ENCODE peak calls at places on chromosomes 13 and 19, in six cellular contexts. One of them, this sample, is unnamed.
A peak's percentile ranks its signal among the peaks of the same experiment; 100 is the strongest.

GRCh38 chr19:45863840-45864628 is at the start of gene FOXA3:
- DNase-seq in neural progenitor cell: peak; percentile 88
- DNase-seq in IMR-90: peak; percentile 17
- DNase-seq in thoracic aorta: no peak
- DNase-seq in upper lobe of left lung: peak; percentile 93
- DNase-seq in AG04450: no peak
- DNase-seq in this sample: peak; percentile 41

GRCh38 chr13:99311137-99311536 is 3.9 kb upstream of the GPR183 start:
- DNase-seq in neural progenitor cell: no peak
- DNase-seq in IMR-90: peak; percentile 49
- DNase-seq in thoracic aorta: no peak
- DNase-seq in upper lobe of left lung: no peak
- DNase-seq in AG04450: no peak
- DNase-seq in this sample: no peak

GRCh38 chr19:1086618-1087017 is 8.6 kb downstream of the POLR2E start:
- DNase-seq in neural progenitor cell: no peak
- DNase-seq in IMR-90: no peak
- DNase-seq in thoracic aorta: no peak
- DNase-seq in upper lobe of left lung: peak; percentile 69
- DNase-seq in AG04450: no peak
- DNase-seq in this sample: no peak

GRCh38 chr19:45955905-45956608 is 17.6 kb downstream of the NOVA2 start:
- DNase-seq in neural progenitor cell: no peak
- DNase-seq in IMR-90: peak; percentile 7
- DNase-seq in thoracic aorta: no peak
- DNase-seq in upper lobe of left lung: no peak
- DNase-seq in AG04450: no peak
- DNase-seq in this sample: no peak

GRCh38 chr13:20714563-20715339 is 11.3 kb downstream of the IL17D start:
- DNase-seq in neural progenitor cell: no peak
- DNase-seq in IMR-90: peak; percentile 49
- DNase-seq in thoracic aorta: no peak
- DNase-seq in upper lobe of left lung: peak; percentile 46
- DNase-seq in AG04450: peak; percentile 24
- DNase-seq in this sample: no peak

GRCh38 chr19:12597594-12597993 is 13.0 kb downstream of the ZNF490 start:
- DNase-seq in neural progenitor cell: no peak
- DNase-seq in IMR-90: no peak
- DNase-seq in thoracic aorta: no peak
- DNase-seq in upper lobe of left lung: no peak
- DNase-seq in AG04450: no peak
- DNase-seq in this sample: no peak

GRCh38 chr13:20461481-20461859 is 64.2 kb downstream of the CRYL1 start:
- DNase-seq in neural progenitor cell: no peak
- DNase-seq in IMR-90: peak; percentile 49
- DNase-seq in thoracic aorta: no peak
- DNase-seq in upper lobe of left lung: no peak
- DNase-seq in AG04450: no peak
- DNase-seq in this sample: no peak

GRCh38 chr13:75896271-75896670 is 260.1 kb downstream of the LMO7 start:
- DNase-seq in neural progenitor cell: no peak
- DNase-seq in IMR-90: peak; percentile 3
- DNase-seq in thoracic aorta: no peak
- DNase-seq in upper lobe of left lung: no peak
- DNase-seq in AG04450: no peak
- DNase-seq in this sample: no peak

GRCh38 chr19:44658069-44658727 is 13.1 kb upstream of the CEACAM19 start:
- DNase-seq in neural progenitor cell: no peak
- DNase-seq in IMR-90: no peak
- DNase-seq in thoracic aorta: no peak
- DNase-seq in upper lobe of left lung: no peak
- DNase-seq in AG04450: no peak
- DNase-seq in this sample: no peak

GRCh38 chr19:19098703-19099632 is 35.2 kb downstream of the SLC25A42 start:
- DNase-seq in neural progenitor cell: no peak
- DNase-seq in IMR-90: no peak
- DNase-seq in thoracic aorta: no peak
- DNase-seq in upper lobe of left lung: no peak
- DNase-seq in AG04450: no peak
- DNase-seq in this sample: no peak

DNA sequence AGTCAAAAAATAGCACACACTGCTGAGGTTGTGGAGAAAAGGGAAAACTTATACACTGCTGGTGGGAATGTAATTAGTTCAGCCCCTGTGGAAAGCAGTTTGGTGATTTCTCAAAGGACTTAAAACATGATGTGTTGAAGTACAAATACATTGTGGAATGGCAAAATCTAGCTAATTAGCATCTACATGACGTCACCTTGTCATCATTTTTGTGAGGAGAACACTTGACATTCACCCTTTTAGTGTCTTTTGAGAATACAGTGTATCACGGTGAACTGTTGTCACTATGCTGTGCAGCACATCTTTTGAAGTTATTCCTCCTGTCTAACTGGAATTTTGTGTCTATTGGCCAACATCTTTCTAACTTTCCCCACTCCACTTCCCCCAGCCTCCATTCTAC is 5.6 kb downstream of the OR7A10 start:
- DNase-seq in neural progenitor cell: no peak
- DNase-seq in IMR-90: no peak
- DNase-seq in thoracic aorta: no peak
- DNase-seq in upper lobe of left lung: no peak
- DNase-seq in AG04450: no peak
- DNase-seq in this sample: no peak
- H3K9me3 ChIP-seq in neural progenitor cell: peaks cover 7% of the 10 kb centered on the region
- H3K9me3 ChIP-seq in IMR-90: peaks cover 3% of the 10 kb centered on the region
- H3K9me3 ChIP-seq in thoracic aorta: no peaks in the 10 kb centered on the region
- H3K9me3 ChIP-seq in upper lobe of left lung: no peaks in the 10 kb centered on the region
- H3K9me3 ChIP-seq in AG04450: no peaks in the 10 kb centered on the region
- H3K9me3 ChIP-seq in this sample: no peaks in the 10 kb centered on the region

GRCh38 chr19:7533281-7533819 is 2.2 kb upstream of the PNPLA6 start:
- DNase-seq in neural progenitor cell: peak; percentile 35
- DNase-seq in IMR-90: peak; percentile 28
- DNase-seq in thoracic aorta: no peak
- DNase-seq in upper lobe of left lung: peak; percentile 91
- DNase-seq in AG04450: no peak
- DNase-seq in this sample: no peak
- H3K27ac ChIP-seq in neural progenitor cell: peak overlapping the region; percentile 42
- H3K27ac ChIP-seq in IMR-90: peak overlapping the region; percentile 95
- H3K27ac ChIP-seq in thoracic aorta: peak overlapping the region; percentile 85
- H3K27ac ChIP-seq in upper lobe of left lung: peak overlapping the region; percentile 98
- H3K27ac ChIP-seq in AG04450: peak overlapping the region; percentile 52
- H3K27ac ChIP-seq in this sample: peak overlapping the region; percentile 77

GRCh38 chr13:101919541-101920306 is 467.2 kb downstream of the ITGBL1 start:
- DNase-seq in neural progenitor cell: peak; percentile 83
- DNase-seq in IMR-90: peak; percentile 10
- DNase-seq in thoracic aorta: no peak
- DNase-seq in upper lobe of left lung: peak; percentile 33
- DNase-seq in AG04450: no peak
- DNase-seq in this sample: no peak
- H3K27me3 ChIP-seq in neural progenitor cell: peaks cover 78% of the 10 kb centered on the region
- H3K27me3 ChIP-seq in IMR-90: peaks cover 38% of the 10 kb centered on the region
- H3K27me3 ChIP-seq in thoracic aorta: no peaks in the 10 kb centered on the region
- H3K27me3 ChIP-seq in upper lobe of left lung: no peaks in the 10 kb centered on the region
- H3K27me3 ChIP-seq in AG04450: peaks cover 27% of the 10 kb centered on the region
- H3K27me3 ChIP-seq in this sample: peaks cover 22% of the 10 kb centered on the region

DNA sequence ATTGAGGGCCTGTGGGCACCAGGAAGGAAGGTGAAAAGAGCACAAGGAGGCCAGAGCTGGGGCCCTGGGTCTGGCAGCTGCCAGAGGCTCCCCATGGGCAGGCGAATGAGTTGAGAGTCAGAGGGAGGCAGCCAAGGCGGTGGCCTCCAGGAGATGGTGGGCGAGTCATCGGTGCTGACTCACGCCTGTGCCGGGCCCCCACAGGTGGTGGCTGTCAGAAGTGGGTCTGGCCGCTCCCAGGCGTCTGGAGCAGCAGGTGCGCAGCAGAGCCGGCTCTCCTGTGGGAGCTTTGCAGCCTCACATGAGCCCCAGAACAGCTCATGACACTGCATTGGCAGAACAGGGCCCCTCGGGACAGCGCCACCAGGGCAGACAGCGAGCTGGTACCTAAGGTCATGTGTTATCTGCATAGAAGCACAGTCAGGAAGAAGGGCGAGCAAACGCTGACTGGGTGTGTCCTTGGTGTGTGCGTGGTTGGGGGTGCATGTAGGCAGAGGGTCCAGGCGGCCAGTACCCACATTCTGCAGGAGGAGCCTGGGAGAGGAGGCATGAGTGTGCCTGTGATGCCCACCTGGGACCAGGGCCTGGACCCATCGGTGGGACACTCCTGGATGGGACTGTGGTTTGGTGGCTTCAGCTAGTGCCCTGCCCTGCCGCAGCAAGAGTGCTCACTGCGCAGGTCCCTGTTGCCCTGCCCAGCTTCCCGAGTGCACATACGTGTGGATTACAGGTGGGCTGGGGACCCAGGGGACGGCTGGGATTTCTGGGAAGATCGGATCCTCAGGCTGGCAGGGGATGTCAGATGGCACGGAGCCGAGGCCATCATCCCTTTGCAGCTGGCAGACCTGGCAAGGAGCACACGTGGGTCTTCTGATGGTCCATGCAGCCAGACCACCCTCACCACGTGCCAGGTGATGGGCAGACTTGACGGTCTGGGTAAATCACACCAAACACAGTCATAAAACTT is 69.0 kb downstream of the CHST8 start:
- DNase-seq in neural progenitor cell: no peak
- DNase-seq in IMR-90: no peak
- DNase-seq in thoracic aorta: no peak
- DNase-seq in upper lobe of left lung: peak; percentile 71
- DNase-seq in AG04450: no peak
- DNase-seq in this sample: no peak
- H3K9me3 ChIP-seq in neural progenitor cell: no peaks in the 10 kb centered on the region
- H3K9me3 ChIP-seq in IMR-90: no peaks in the 10 kb centered on the region
- H3K9me3 ChIP-seq in thoracic aorta: no peaks in the 10 kb centered on the region
- H3K9me3 ChIP-seq in upper lobe of left lung: no peaks in the 10 kb centered on the region
- H3K9me3 ChIP-seq in AG04450: no peaks in the 10 kb centered on the region
- H3K9me3 ChIP-seq in this sample: no peaks in the 10 kb centered on the region